ENCODE peak calls at places on chromosomes 1 and 21, in four cellular contexts. O is IMR-90, E is mesendoderm, I is H9. V is an unnamed sample.

GRCh38 chr21:42614811-42615342 is 38.5 kb upstream of the PDE9A start:
- DNase-seq in E (peak; percentile 75), O (no peak), I (no peak), V (no peak)

GRCh38 chr1:145879775-145880174 is 5.9 kb downstream of the ANKRD35 start:
- DNase-seq in O (no peak), I (no peak), E (peak; percentile 84), V (no peak)

GRCh38 chr1:111082421-111083192 is 57.3 kb downstream of the DRAM2 start:
- DNase-seq in E (no peak), I (no peak), O (peak; percentile 71), V (no peak)

GRCh38 chr1:78408192-78408591 is 82.6 kb upstream of the PTGFR start:
- DNase-seq in I (no peak), O (no peak), E (no peak), V (no peak)

GRCh38 chr1:177256153-177256814 is 85.5 kb downstream of the BRINP2 start:
- DNase-seq in O (peak; percentile 81), I (peak; percentile 79), E (peak; percentile 76), V (peak; percentile 49)

GRCh38 chr1:41456847-41457540 is 27.5 kb downstream of the EDN2 start:
- DNase-seq in E (no peak), I (no peak), O (no peak), V (no peak)

GRCh38 chr1:208497866-208498541 is 253.8 kb upstream of the PLXNA2 start:
- DNase-seq in O (no peak), E (no peak), I (no peak), V (no peak)

GRCh38 chr1:151859814-151860405 is 6.4 kb upstream of the THEM5 start:
- DNase-seq in I (no peak), O (no peak), E (no peak), V (no peak)

GRCh38 chr21:37225440-37225839 is 41.7 kb downstream of the VPS26C start:
- DNase-seq in O (no peak), I (no peak), E (no peak), V (peak; percentile 16)

GRCh38 chr1:164588388-164589341 is 29.7 kb downstream of the PBX1 start:
- DNase-seq in I (peak; percentile 61), E (peak; percentile 84), O (peak; percentile 77), V (no peak)

GRCh38 chr1:154405762-154406571 is 824 bp downstream of the IL6R start:
- DNase-seq in O (peak; percentile 72), E (peak; percentile 45), I (no peak), V (no peak)

GRCh38 chr1:28950449-28950848 is 36.1 kb downstream of the EPB41 start:
- DNase-seq in I (no peak), O (no peak), E (no peak), V (no peak)

GRCh38 chr1:60483471-60483870 is 409.9 kb upstream of the C1orf87 start:
- DNase-seq in E (no peak), O (no peak), I (no peak), V (no peak)

GRCh38 chr1:213796525-213796924 is 191.2 kb upstream of the PROX1 start:
- DNase-seq in E (no peak), O (no peak), I (no peak), V (no peak)

GRCh38 chr1:177873238-177873637 is 96.6 kb downstream of the SEC16B start:
- DNase-seq in I (no peak), O (peak; percentile 94), E (peak; percentile 36), V (no peak)

GRCh38 chr21:21146587-21147373 is 148.6 kb downstream of the NCAM2 start:
- DNase-seq in O (no peak), E (no peak), I (no peak), V (no peak)

GRCh38 chr1:6000444-6001288 is 8.4 kb upstream of the NPHP4 start:
- DNase-seq in E (no peak), O (no peak), I (no peak), V (no peak)

GRCh38 chr1:116325922-116326321 is 47.1 kb upstream of the ATP1A1 start:
- DNase-seq in E (peak; percentile 37), I (no peak), O (no peak), V (no peak)

GRCh38 chr1:230113605-230114241 is 46.7 kb downstream of the GALNT2 start:
- DNase-seq in E (no peak), O (peak; percentile 99), I (no peak), V (no peak)

GRCh38 chr1:219917281-219917680 is 11.1 kb downstream of the SLC30A10 start:
- DNase-seq in O (no peak), E (no peak), I (no peak), V (no peak)

GRCh38 chr1:41355761-41356160 is 5.5 kb upstream of the FOXO6 start:
- DNase-seq in O (no peak), E (no peak), I (no peak), V (peak; percentile 33)

GRCh38 chr21:38973552-38973951 is 167.8 kb downstream of the ETS2 start:
- DNase-seq in I (no peak), E (no peak), O (no peak), V (no peak)

GRCh38 chr1:152761609-152762213 is 3.9 kb downstream of the KPRP start:
- DNase-seq in E (no peak), O (no peak), I (no peak), V (no peak)

GRCh38 chr21:44614961-44615391 is 3.1 kb downstream of the KRTAP10-8 start:
- DNase-seq in I (peak; percentile 19), O (no peak), E (no peak), V (no peak)

GRCh38 chr1:41919764-41920397 is 1.2 kb upstream of the HIVEP3 start:
- DNase-seq in I (peak; percentile 81), O (peak; percentile 26), E (peak; percentile 91), V (peak; percentile 59)

GRCh38 chr1:63915121-63915520 is 141.3 kb downstream of the ROR1 start:
- DNase-seq in O (peak; percentile 54), E (peak; percentile 73), I (peak; percentile 46), V (no peak)

DNA sequence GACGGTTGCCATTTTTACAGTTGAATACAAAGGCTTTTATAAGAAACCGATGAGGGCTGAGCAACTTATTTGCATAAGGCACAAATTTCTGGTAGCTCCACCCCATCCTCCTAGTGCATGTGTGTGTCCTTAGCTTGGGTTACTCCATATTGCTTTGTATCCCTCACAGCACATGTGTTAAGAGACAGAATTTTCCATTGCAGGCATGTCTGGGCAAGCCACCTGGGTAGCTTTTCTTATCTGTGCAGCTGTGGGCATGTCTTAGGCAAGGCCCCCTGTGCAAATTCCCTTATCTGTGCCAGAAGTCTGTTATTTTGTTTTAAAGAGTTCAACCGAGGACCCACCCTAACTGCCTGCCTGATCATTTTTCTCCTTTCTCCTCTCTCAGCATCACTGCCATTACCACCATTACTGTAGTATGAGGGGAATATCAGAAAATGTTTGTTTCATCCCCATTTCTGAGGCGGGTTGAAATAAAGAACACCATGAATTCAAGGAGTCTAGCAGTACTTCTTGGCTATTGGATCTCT is 131.9 kb downstream of the CYYR1 start:
- DNase-seq in E (no peak), O (no peak), I (no peak), V (no peak)
- H3K56ac ChIP-seq in E (no peak overlapping the region), O (no peak overlapping the region), I (no peak overlapping the region), V (no peak overlapping the region)

GRCh38 chr1:3021233-3021671 is at the start of gene ACTRT2:
- DNase-seq in E (peak; percentile 46), O (no peak), I (no peak), V (no peak)

GRCh38 chr1:3022976-3023375 is 1.7 kb downstream of the ACTRT2 start:
- DNase-seq in I (no peak), E (no peak), O (no peak), V (no peak)

GRCh38 chr1:3023994-3024393 is 2.7 kb downstream of the ACTRT2 start:
- DNase-seq in E (peak; percentile 28), I (peak; percentile 19), O (no peak), V (no peak)

GRCh38 chr1:3021801-3022401 is 634 bp downstream of the ACTRT2 start:
- DNase-seq in O (no peak), E (no peak), I (no peak), V (no peak)

DNA sequence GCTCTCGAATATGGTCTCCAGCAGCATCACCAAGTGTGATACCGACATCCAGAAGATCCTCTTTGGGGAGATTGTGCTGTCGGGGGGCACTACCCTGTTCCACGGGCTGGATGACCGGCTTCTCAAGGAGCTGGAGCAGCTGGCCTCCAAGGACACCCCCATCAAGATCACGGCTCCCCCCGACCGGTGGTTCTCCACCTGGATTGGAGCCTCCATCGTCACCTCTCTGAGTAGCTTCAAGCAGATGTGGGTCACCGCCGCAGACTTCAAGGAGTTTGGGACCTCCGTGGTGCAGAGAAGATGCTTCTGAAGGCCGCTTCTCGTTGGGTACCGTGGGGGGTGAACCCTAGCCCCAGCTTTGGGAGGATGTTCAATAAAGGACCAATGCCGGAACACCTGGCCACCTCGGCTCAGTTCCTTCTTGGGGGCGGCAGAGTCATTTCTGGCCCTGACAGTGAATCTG is 1.3 kb downstream of the ACTRT2 start:
- DNase-seq in O (no peak), I (no peak), E (no peak), V (no peak)
- H3K18ac ChIP-seq in O (no peak overlapping the region), I (no peak overlapping the region), E (no peak overlapping the region), V (no peak overlapping the region)

GRCh38 chr1:212242288-212242984 is 42.8 kb upstream of the PPP2R5A start:
- DNase-seq in O (no peak), E (no peak), I (no peak), V (no peak)
- H3K56ac ChIP-seq in O (no peak overlapping the region), E (no peak overlapping the region), I (no peak overlapping the region), V (no peak overlapping the region)

GRCh38 chr1:54545916-54546635 is 2.0 kb upstream of the ACOT11 start:
- DNase-seq in O (no peak), E (no peak), I (no peak), V (no peak)

GRCh38 chr1:54543729-54544496 is 4.1 kb upstream of the ACOT11 start:
- DNase-seq in I (no peak), E (no peak), O (peak; percentile 84), V (no peak)

GRCh38 chr1:54540891-54541290 is 7.1 kb upstream of the ACOT11 start:
- DNase-seq in I (no peak), O (no peak), E (no peak), V (no peak)

GRCh38 chr1:54542120-54542961 is 5.7 kb upstream of the ACOT11 start:
- DNase-seq in I (peak; percentile 88), O (peak; percentile 50), E (peak; percentile 94), V (peak; percentile 89)

GRCh38 chr1:54542962-54543539 is 5.0 kb upstream of the ACOT11 start:
- DNase-seq in I (no peak), E (no peak), O (peak; percentile 35), V (no peak)
- H3K18ac ChIP-seq in I (peak overlapping the region; percentile 94), E (peak overlapping the region; percentile 5), O (no peak overlapping the region), V (peak overlapping the region; percentile 96)

GRCh38 chr1:1847061-1847460 is 43.8 kb downstream of the GNB1 start:
- DNase-seq in E (peak; percentile 59), I (no peak), O (no peak), V (no peak)

GRCh38 chr1:1847501-1848289 is 43.2 kb downstream of the GNB1 start:
- DNase-seq in O (no peak), E (no peak), I (no peak), V (no peak)

GRCh38 chr1:1841575-1841991 is 49.3 kb downstream of the GNB1 start:
- DNase-seq in I (no peak), E (no peak), O (no peak), V (no peak)

GRCh38 chr1:1842360-1843146 is 48.3 kb downstream of the GNB1 start:
- DNase-seq in I (no peak), O (no peak), E (no peak), V (no peak)

DNA sequence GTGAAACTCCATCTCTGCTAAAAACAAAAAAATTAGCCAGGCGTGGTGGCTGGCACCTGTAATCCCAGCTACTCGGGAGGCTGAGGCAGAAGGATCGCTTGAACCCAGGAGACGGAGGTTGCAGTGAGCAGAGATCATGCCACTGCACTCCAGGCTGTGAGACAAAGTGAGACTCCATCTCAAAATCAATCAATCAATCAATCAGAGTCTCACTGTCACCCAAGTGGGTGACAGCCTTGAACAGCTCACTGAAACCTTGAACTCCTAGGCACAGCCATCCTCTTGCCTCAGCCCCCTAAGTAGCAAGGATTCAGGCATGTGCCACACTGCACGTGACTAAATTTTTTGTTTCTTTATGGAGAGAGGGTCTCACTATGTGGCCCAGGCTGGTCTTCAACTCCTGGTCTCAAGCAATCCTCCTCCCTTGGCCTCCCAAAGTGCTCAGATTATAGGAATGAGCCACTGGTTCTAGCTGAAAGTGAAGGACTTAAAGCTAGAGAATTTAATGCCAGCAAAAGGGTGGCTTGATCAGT is 44.4 kb downstream of the GNB1 start:
- DNase-seq in E (no peak), O (no peak), I (no peak), V (no peak)
- H3K56ac ChIP-seq in E (no peak overlapping the region), O (no peak overlapping the region), I (no peak overlapping the region), V (no peak overlapping the region)